ENCODE peak calls at places on chromosomes 3 and 15, in ten cellular contexts. P is stimulated activated CD4-positive, alpha-beta T cell treated with anti-CD3 and anti-CD28 coated beads, Interleukin-2, amount 100 ng/mL, for 48 hours; K is GM23338; N is lung microvascular endothelial cell; B is fibroblast of mammary gland; R is BE2C; Z is cerebellum; X is GM13977; C is CD8-positive, alpha-beta T cell; Q is pons. S is an unnamed sample.

GRCh38 chr3:66265627-66266026 is 44.8 kb downstream of the SLC25A26 start:
- DNase-seq in C (no peak), P (no peak), N (no peak), B (no peak), K (no peak), Z (no peak), Q (no peak), R (no peak), X (no peak), S (no peak)

GRCh38 chr15:65344214-65344908 is 33.4 kb downstream of the IGDCC3 start:
- DNase-seq in P (no peak), Q (no peak), C (no peak), K (no peak), Z (no peak), R (no peak), N (no peak), B (no peak), X (no peak), S (no peak)

GRCh38 chr3:14278799-14279705 is 100.4 kb downstream of the LSM3 start:
- DNase-seq in K (peak; percentile 60), Z (no peak), P (no peak), N (no peak), X (no peak), R (no peak), Q (no peak), C (no peak), B (no peak), S (no peak)

GRCh38 chr15:78620839-78621421 is at the start of gene CHRNA3:
- DNase-seq in B (no peak), N (no peak), X (peak; percentile 42), Z (no peak), P (no peak), C (no peak), Q (no peak), K (peak; percentile 64), R (peak; percentile 71), S (no peak)

GRCh38 chr3:116246406-116246805 is 198.9 kb downstream of the LSAMP start:
- DNase-seq in P (no peak), N (no peak), Q (peak; percentile 25), C (no peak), X (no peak), Z (peak; percentile 75), K (no peak), B (no peak), R (no peak), S (no peak)

GRCh38 chr3:16936233-16936632 is 51.5 kb downstream of the PLCL2 start:
- DNase-seq in K (peak; percentile 34), P (no peak), Q (no peak), B (no peak), Z (no peak), R (no peak), C (no peak), X (no peak), N (no peak), S (no peak)

GRCh38 chr15:31306036-31306425 is 20.6 kb upstream of the KLF13 start:
- DNase-seq in N (no peak), R (no peak), X (no peak), C (no peak), Z (no peak), B (no peak), K (peak; percentile 17), Q (no peak), P (no peak), S (no peak)

GRCh38 chr3:17489139-17489538 is 253.3 kb downstream of the TBC1D5 start:
- DNase-seq in R (no peak), P (no peak), K (no peak), Q (no peak), N (no peak), C (no peak), Z (no peak), B (peak; percentile 68), X (no peak), S (no peak)

GRCh38 chr15:60582370-60583036 is 103.6 kb upstream of the ICE2 start:
- DNase-seq in Q (no peak), N (peak; percentile 36), Z (no peak), X (peak; percentile 40), B (peak; percentile 32), K (no peak), C (no peak), P (no peak), R (no peak), S (no peak)

GRCh38 chr3:111919370-111920065 is 59.3 kb upstream of the ABHD10 start:
- DNase-seq in Z (no peak), X (no peak), P (no peak), R (no peak), C (no peak), B (no peak), Q (no peak), K (peak; percentile 90), N (no peak), S (no peak)

GRCh38 chr3:187828571-187829452 is 83.5 kb upstream of the BCL6 start:
- DNase-seq in N (no peak), C (no peak), B (no peak), Z (no peak), R (no peak), X (peak; percentile 44), K (no peak), Q (no peak), P (no peak), S (no peak)

GRCh38 chr3:49804141-49805041 is 1.3 kb downstream of the INKA1 start:
- DNase-seq in R (no peak), Z (no peak), C (no peak), X (no peak), K (no peak), N (peak; percentile 41), B (no peak), Q (no peak), P (no peak), S (no peak)

GRCh38 chr3:56424357-56424756 is 43.9 kb downstream of the ERC2 start:
- DNase-seq in R (no peak), K (no peak), B (no peak), P (no peak), X (no peak), Q (no peak), C (no peak), N (no peak), Z (no peak), S (no peak)

GRCh38 chr3:129424185-129424841 is 4.1 kb downstream of the EFCAB12 start:
- DNase-seq in B (no peak), C (no peak), Q (peak; percentile 50), K (no peak), X (peak; percentile 53), R (no peak), N (no peak), Z (no peak), P (no peak), S (no peak)

GRCh38 chr3:100184960-100185566 is 70.8 kb upstream of the FILIP1L start:
- DNase-seq in K (no peak), N (no peak), X (no peak), R (no peak), Z (no peak), Q (no peak), B (peak; percentile 62), P (no peak), C (no peak), S (no peak)

GRCh38 chr3:60752800-60753199 is 498.5 kb downstream of the FHIT start:
- DNase-seq in K (no peak), Z (no peak), P (no peak), N (no peak), B (peak; percentile 78), X (no peak), R (no peak), Q (no peak), C (no peak), S (no peak)

GRCh38 chr3:61885414-61885813 is 324.0 kb downstream of the PTPRG start:
- DNase-seq in Z (no peak), K (no peak), N (no peak), X (no peak), Q (no peak), P (no peak), B (no peak), C (no peak), R (no peak), S (no peak)

GRCh38 chr15:38041576-38041975 is 107.1 kb downstream of the TMCO5A start:
- DNase-seq in Z (no peak), C (no peak), P (no peak), X (no peak), N (no peak), K (no peak), B (peak; percentile 66), Q (no peak), R (no peak), S (no peak)

GRCh38 chr3:138726966-138727365 is 107.8 kb downstream of the PIK3CB start:
- DNase-seq in N (no peak), K (no peak), Q (peak; percentile 16), C (no peak), P (no peak), Z (no peak), R (no peak), X (no peak), B (peak; percentile 54), S (no peak)

S was measured in occipital lobe.